ENCODE peak calls at places on chromosomes 3 and 15, in five cellular contexts. One of them, this sample, is unnamed.

GRCh38 chr15:68793776-68794175 is 26.9 kb downstream of the ANP32A start:
- DNase-seq in EH: no peak
- DNase-seq in AG09319: no peak
- DNase-seq in hippocampal formation: no peak
- DNase-seq in AG08395: no peak
- DNase-seq in this sample: no peak

GRCh38 chr3:62873672-62874397 is 1.4 kb downstream of the CADPS start:
- DNase-seq in EH: peak; percentile 3
- DNase-seq in AG09319: no peak
- DNase-seq in hippocampal formation: peak; percentile 64
- DNase-seq in AG08395: no peak
- DNase-seq in this sample: no peak

GRCh38 chr15:47820780-47821319 is 103.5 kb downstream of the SEMA6D start:
- DNase-seq in EH: peak; percentile 8
- DNase-seq in AG09319: peak; percentile 15
- DNase-seq in hippocampal formation: no peak
- DNase-seq in AG08395: peak; percentile 12
- DNase-seq in this sample: no peak

GRCh38 chr3:56680054-56680453 is 3.0 kb downstream of the TASOR start:
- DNase-seq in EH: no peak
- DNase-seq in AG09319: no peak
- DNase-seq in hippocampal formation: no peak
- DNase-seq in AG08395: no peak
- DNase-seq in this sample: no peak

GRCh38 chr3:4983739-4984510 is 4.7 kb downstream of the BHLHE40 start:
- DNase-seq in EH: peak; percentile 83
- DNase-seq in AG09319: peak; percentile 70
- DNase-seq in hippocampal formation: peak; percentile 21
- DNase-seq in AG08395: peak; percentile 48
- DNase-seq in this sample: peak; percentile 41

GRCh38 chr3:100882571-100882981 is 110.6 kb downstream of the ABI3BP start:
- DNase-seq in EH: peak; percentile 82
- DNase-seq in AG09319: peak; percentile 40
- DNase-seq in hippocampal formation: no peak
- DNase-seq in AG08395: no peak
- DNase-seq in this sample: no peak

GRCh38 chr3:56469141-56469540 is 874 bp upstream of the ERC2 start:
- DNase-seq in EH: peak; percentile 1
- DNase-seq in AG09319: no peak
- DNase-seq in hippocampal formation: no peak
- DNase-seq in AG08395: no peak
- DNase-seq in this sample: no peak

GRCh38 chr3:29922990-29923746 is 642.3 kb downstream of the RBMS3 start:
- DNase-seq in EH: peak; percentile 87
- DNase-seq in AG09319: peak; percentile 73
- DNase-seq in hippocampal formation: no peak
- DNase-seq in AG08395: peak; percentile 73
- DNase-seq in this sample: peak; percentile 22

GRCh38 chr3:133476971-133477375 is 77.1 kb downstream of the BFSP2 start:
- DNase-seq in EH: no peak
- DNase-seq in AG09319: no peak
- DNase-seq in hippocampal formation: no peak
- DNase-seq in AG08395: no peak
- DNase-seq in this sample: no peak

GRCh38 chr3:187545391-187545790 is 124.8 kb downstream of the SST start:
- DNase-seq in EH: no peak
- DNase-seq in AG09319: no peak
- DNase-seq in hippocampal formation: no peak
- DNase-seq in AG08395: no peak
- DNase-seq in this sample: no peak

GRCh38 chr3:112061152-112061551 is 25.0 kb upstream of the C3orf52 start:
- DNase-seq in EH: peak; percentile 69
- DNase-seq in AG09319: no peak
- DNase-seq in hippocampal formation: no peak
- DNase-seq in AG08395: peak; percentile 28
- DNase-seq in this sample: no peak

GRCh38 chr3:72297481-72297880 is 512.5 kb upstream of the PROK2 start:
- DNase-seq in EH: no peak
- DNase-seq in AG09319: no peak
- DNase-seq in hippocampal formation: no peak
- DNase-seq in AG08395: no peak
- DNase-seq in this sample: no peak

GRCh38 chr3:189687475-189687874 is 56.3 kb downstream of the TP63 start:
- DNase-seq in EH: no peak
- DNase-seq in AG09319: no peak
- DNase-seq in hippocampal formation: no peak
- DNase-seq in AG08395: no peak
- DNase-seq in this sample: no peak

GRCh38 chr15:67066041-67067021 is 929 bp downstream of the SMAD3 start:
- DNase-seq in EH: no peak
- DNase-seq in AG09319: no peak
- DNase-seq in hippocampal formation: no peak
- DNase-seq in AG08395: no peak
- DNase-seq in this sample: no peak

GRCh38 chr3:42501681-42502428 is 588 bp upstream of the VIPR1 start:
- DNase-seq in EH: peak; percentile 44
- DNase-seq in AG09319: no peak
- DNase-seq in hippocampal formation: no peak
- DNase-seq in AG08395: peak; percentile 27
- DNase-seq in this sample: no peak

GRCh38 chr15:58934521-58934920 is 1.0 kb upstream of the SLTM start:
- DNase-seq in EH: peak; percentile 32
- DNase-seq in AG09319: no peak
- DNase-seq in hippocampal formation: no peak
- DNase-seq in AG08395: no peak
- DNase-seq in this sample: no peak

GRCh38 chr15:80999623-81000036 is 1.1 kb upstream of the TLNRD1 start:
- DNase-seq in EH: no peak
- DNase-seq in AG09319: no peak
- DNase-seq in hippocampal formation: no peak
- DNase-seq in AG08395: no peak
- DNase-seq in this sample: no peak

GRCh38 chr3:131795382-131796085 is 239.3 kb downstream of the CPNE4 start:
- DNase-seq in EH: no peak
- DNase-seq in AG09319: no peak
- DNase-seq in hippocampal formation: no peak
- DNase-seq in AG08395: no peak
- DNase-seq in this sample: no peak

GRCh38 chr3:178385280-178385952 is 150.8 kb upstream of the KCNMB2 start:
- DNase-seq in EH: peak; percentile 60
- DNase-seq in AG09319: no peak
- DNase-seq in hippocampal formation: peak; percentile 67
- DNase-seq in AG08395: peak; percentile 42
- DNase-seq in this sample: no peak

GRCh38 chr3:50296721-50297383 is 2.4 kb downstream of the HYAL3 start:
- DNase-seq in EH: no peak
- DNase-seq in AG09319: no peak
- DNase-seq in hippocampal formation: no peak
- DNase-seq in AG08395: no peak
- DNase-seq in this sample: no peak

GRCh38 chr15:40333922-40334492 is 6.7 kb downstream of the CCDC9B start:
- DNase-seq in EH: peak; percentile 79
- DNase-seq in AG09319: no peak
- DNase-seq in hippocampal formation: peak; percentile 33
- DNase-seq in AG08395: no peak
- DNase-seq in this sample: no peak